ENCODE peak calls at places on chromosomes 4 and X, in four cellular contexts. C, R, U and G are unnamed samples.

GRCh38 chr4:113683143-113683542 is 78.4 kb downstream of the CAMK2D start:
- DNase-seq in R (no peak), C (no peak), U (no peak), G (peak; percentile 71)

GRCh38 chr4:10066206-10066605 is 44.9 kb upstream of the SLC2A9 start:
- DNase-seq in R (no peak), C (no peak), U (no peak), G (no peak)

GRCh38 chrX:148372925-148373324 is 127.5 kb upstream of the AFF2 start:
- DNase-seq in R (no peak), U (no peak), C (no peak), G (no peak)

GRCh38 chr4:153140294-153140693 is 63.9 kb upstream of the TRIM2 start:
- DNase-seq in C (no peak), U (no peak), R (no peak), G (no peak)

GRCh38 chrX:73840120-73840924 is 277.3 kb downstream of the CHIC1 start:
- DNase-seq in C (no peak), R (no peak), U (no peak), G (no peak)

GRCh38 chr4:73620115-73620792 is at the start of gene RASSF6:
- DNase-seq in U (no peak), R (peak; percentile 53), C (peak; percentile 89), G (peak; percentile 72)

GRCh38 chrX:121642415-121642814 is 595.0 kb downstream of the GLUD2 start:
- DNase-seq in U (no peak), R (no peak), C (no peak), G (no peak)

GRCh38 chrX:118536687-118537461 is 41.3 kb downstream of the DOCK11 start:
- DNase-seq in C (no peak), U (no peak), R (no peak), G (no peak)

GRCh38 chr4:182862166-182862875 is 54.9 kb downstream of the DCTD start:
- DNase-seq in U (peak; percentile 60), C (peak; percentile 76), R (no peak), G (no peak)

GRCh38 chr4:62912531-62912930 is 1496.7 kb downstream of the TECRL start:
- DNase-seq in U (no peak), C (no peak), R (no peak), G (no peak)

GRCh38 chr4:105399535-105400161 is 74.2 kb downstream of the PPA2 start:
- DNase-seq in U (no peak), R (peak; percentile 5), C (no peak), G (no peak)

GRCh38 chrX:8504451-8504850 is 39.8 kb downstream of the VCX3B start:
- DNase-seq in U (no peak), C (no peak), R (no peak), G (no peak)

GRCh38 chr4:43394976-43395375 is 502.5 kb downstream of the GRXCR1 start:
- DNase-seq in U (no peak), R (no peak), C (no peak), G (no peak)

GRCh38 chrX:49978191-49978590 is 55.8 kb downstream of the CLCN5 start:
- DNase-seq in R (peak; percentile 43), C (no peak), U (no peak), G (no peak)

GRCh38 chrX:119757979-119758681 is at the start of gene SOWAHD:
- DNase-seq in R (peak; percentile 37), C (peak; percentile 55), U (no peak), G (no peak)

GRCh38 chr4:59695355-59696053 is 1504.6 kb upstream of the ADGRL3 start:
- DNase-seq in R (no peak), C (no peak), U (no peak), G (no peak)

GRCh38 chr4:186485621-186486062 is 69.7 kb downstream of the MTNR1A start:
- DNase-seq in U (no peak), C (no peak), R (no peak), G (no peak)

GRCh38 chr4:138522366-138522765 is 280.2 kb upstream of the SLC7A11 start:
- DNase-seq in C (no peak), R (peak; percentile 20), U (no peak), G (no peak)

GRCh38 chr4:69718376-69719293 is 41.8 kb downstream of the SULT1B1 start:
- DNase-seq in C (no peak), R (no peak), U (no peak), G (no peak)

GRCh38 chr4:3384391-3384770 is 57.4 kb upstream of the HGFAC start:
- DNase-seq in U (no peak), C (no peak), R (no peak), G (no peak)

GRCh38 chr4:8157944-8158709 is 486 bp downstream of the ABLIM2 start:
- DNase-seq in C (no peak), U (no peak), R (no peak), G (no peak)

GRCh38 chr4:53558061-53558801 is 33.1 kb downstream of the LNX1 start:
- DNase-seq in U (peak; percentile 17), R (peak; percentile 96), C (no peak), G (peak; percentile 10)

GRCh38 chrX:147917700-147918694 is 6.3 kb downstream of the FMR1 start:
- DNase-seq in R (no peak), C (no peak), U (no peak), G (no peak)

GRCh38 chr4:3013839-3014350 is 50.5 kb downstream of the GRK4 start:
- DNase-seq in R (no peak), C (peak; percentile 73), U (no peak), G (no peak)

GRCh38 chr4:14294611-14295010 is 667.1 kb upstream of the BOD1L1 start:
- DNase-seq in R (no peak), C (no peak), U (no peak), G (no peak)

GRCh38 chr4:15855804-15856475 is 77.8 kb downstream of the CD38 start:
- DNase-seq in U (no peak), C (no peak), R (no peak), G (no peak)